ENCODE peak calls at places on chromosomes 5 and 9, in nine cellular contexts. C, Q, N, I, S, T, R, F and L are unnamed samples.
A peak's percentile ranks its signal among the peaks of the same experiment; 100 is the strongest.

GRCh38 chr5:78757269-78758053 is 108.9 kb upstream of the LHFPL2 start:
- DNase-seq in C (no peak), Q (no peak), N (no peak), I (no peak), S (no peak), T (peak; percentile 95), R (no peak), F (peak; percentile 35), L (no peak)

GRCh38 chr9:36499156-36499886 is 73.4 kb upstream of the MELK start:
- DNase-seq in C (no peak), Q (no peak), N (no peak), I (no peak), S (no peak), T (no peak), R (peak; percentile 55), F (no peak), L (no peak)

GRCh38 chr5:130652178-130652577 is 512.9 kb downstream of the HINT1 start:
- DNase-seq in C (no peak), Q (no peak), N (no peak), I (peak; percentile 14), S (no peak), T (peak; percentile 1), R (no peak), F (no peak), L (no peak)

GRCh38 chr9:98168952-98169488 is 23.4 kb downstream of the CORO2A start:
- DNase-seq in C (no peak), Q (no peak), N (no peak), I (no peak), S (peak; percentile 87), T (peak; percentile 15), R (no peak), F (no peak), L (peak; percentile 56)

GRCh38 chr5:51382759-51383493 is at the start of gene ISL1:
- DNase-seq in C (peak; percentile 63), Q (peak; percentile 33), N (peak; percentile 35), I (peak; percentile 21), S (no peak), T (peak; percentile 84), R (peak; percentile 72), F (peak; percentile 74), L (peak; percentile 94)

GRCh38 chr9:137789295-137789895 is 88.2 kb upstream of the CACNA1B start:
- DNase-seq in C (no peak), Q (no peak), N (no peak), I (no peak), S (no peak), T (no peak), R (no peak), F (no peak), L (no peak)

GRCh38 chr5:145776886-145777285 is 58.3 kb downstream of the PRELID2 start:
- DNase-seq in C (no peak), Q (no peak), N (no peak), I (no peak), S (no peak), T (no peak), R (no peak), F (no peak), L (no peak)

GRCh38 chr9:37037137-37037743 is 3.2 kb upstream of the PAX5 start:
- DNase-seq in C (no peak), Q (no peak), N (no peak), I (no peak), S (peak; percentile 88), T (no peak), R (peak; percentile 81), F (no peak), L (no peak)

GRCh38 chr9:81844131-81844567 is 84.1 kb upstream of the SPATA31D4 start:
- DNase-seq in C (no peak), Q (no peak), N (no peak), I (no peak), S (no peak), T (no peak), R (no peak), F (no peak), L (no peak)

GRCh38 chr9:81851340-81851739 is 76.9 kb upstream of the SPATA31D4 start:
- DNase-seq in C (no peak), Q (no peak), N (no peak), I (no peak), S (no peak), T (no peak), R (no peak), F (no peak), L (no peak)

GRCh38 chr9:81847181-81847915 is 80.9 kb upstream of the SPATA31D4 start:
- DNase-seq in C (no peak), Q (no peak), N (no peak), I (no peak), S (no peak), T (no peak), R (no peak), F (no peak), L (no peak)

GRCh38 chr9:81849631-81850259 is 78.5 kb upstream of the SPATA31D4 start:
- DNase-seq in C (no peak), Q (no peak), N (no peak), I (no peak), S (no peak), T (no peak), R (no peak), F (no peak), L (no peak)

GRCh38 chr9:81848472-81848871 is 79.8 kb upstream of the SPATA31D4 start:
- DNase-seq in C (no peak), Q (no peak), N (no peak), I (no peak), S (no peak), T (no peak), R (no peak), F (no peak), L (no peak)
- TF ChIP-seq CTCF in C (peak; percentile 23), Q (peak; percentile 30), N (peak; percentile 9), I (peak; percentile 69), S (no peak), T (no peak), R (peak; percentile 12), F (peak; percentile 37), L (peak; percentile 43)

GRCh38 chr5:14946813-14947640 is 75.4 kb upstream of the ANKH start:
- DNase-seq in C (no peak), Q (no peak), N (no peak), I (peak; percentile 18), S (no peak), T (no peak), R (no peak), F (no peak), L (peak; percentile 28)
- TF ChIP-seq CTCF in C (peak; percentile 25), Q (no peak), N (peak; percentile 27), I (peak; percentile 33), S (peak; percentile 34), T (peak; percentile 30), R (peak; percentile 14), F (peak; percentile 23), L (peak; percentile 35)

GRCh38 chr5:10581867-10582511 is 18.1 kb downstream of the ANKRD33B start:
- DNase-seq in C (no peak), Q (no peak), N (no peak), I (no peak), S (peak; percentile 59), T (no peak), R (no peak), F (no peak), L (no peak)

GRCh38 chr5:10582512-10582897 is 18.6 kb downstream of the ANKRD33B start:
- DNase-seq in C (no peak), Q (no peak), N (no peak), I (no peak), S (peak; percentile 60), T (no peak), R (no peak), F (no peak), L (no peak)

GRCh38 chr5:10584714-10585113 is 20.8 kb downstream of the ANKRD33B start:
- DNase-seq in C (no peak), Q (no peak), N (no peak), I (no peak), S (peak; percentile 55), T (no peak), R (no peak), F (no peak), L (no peak)

GRCh38 chr5:10585120-10585915 is 21.4 kb downstream of the ANKRD33B start:
- DNase-seq in C (no peak), Q (no peak), N (no peak), I (no peak), S (peak; percentile 65), T (no peak), R (no peak), F (no peak), L (no peak)

DNA sequence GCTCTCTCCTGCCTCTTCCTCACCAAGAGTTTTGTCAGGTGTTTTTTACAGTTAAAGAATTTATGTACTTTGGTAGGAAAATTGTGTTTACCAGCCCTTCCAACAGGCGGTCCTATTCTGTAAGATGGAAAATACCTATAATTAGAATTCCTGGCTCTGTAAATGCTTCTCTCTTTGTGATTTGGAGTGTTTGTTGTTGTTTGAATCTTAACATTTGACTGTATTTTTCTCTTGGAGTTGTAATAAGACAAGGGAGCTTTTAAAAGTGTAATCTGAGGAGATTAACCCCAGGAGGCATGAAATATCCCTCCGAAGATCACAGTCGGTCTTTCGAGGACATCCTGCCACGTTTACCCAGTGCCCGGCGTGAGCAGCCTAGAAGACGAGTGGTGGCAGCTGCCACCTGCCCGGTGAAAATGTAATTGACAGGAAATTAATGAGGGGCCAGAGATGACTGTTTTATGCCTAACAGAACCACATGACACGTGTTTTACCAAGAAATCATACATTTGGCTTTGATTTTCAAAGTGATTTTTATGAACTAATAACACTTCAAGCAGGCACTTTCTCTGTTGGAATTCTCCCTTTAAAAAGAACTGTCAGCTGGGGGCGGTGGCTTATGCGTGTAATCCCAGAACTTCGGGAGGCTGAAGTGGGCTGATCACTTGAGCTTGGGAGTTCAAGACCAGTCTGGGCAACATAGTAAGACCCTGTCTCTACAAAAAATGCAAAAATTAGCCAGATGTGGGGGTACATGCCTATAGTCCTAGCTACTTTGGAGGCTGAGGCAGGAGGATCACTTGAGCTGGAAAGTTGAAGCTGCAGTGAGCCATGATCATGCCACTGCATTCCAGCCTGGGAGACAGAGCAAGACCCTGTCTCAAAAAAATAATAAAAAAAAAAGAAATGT is 20.0 kb downstream of the ANKRD33B start:
- DNase-seq in C (no peak), Q (no peak), N (no peak), I (no peak), S (peak; percentile 60), T (no peak), R (no peak), F (no peak), L (no peak)
- TF ChIP-seq CTCF in C (no peak), Q (no peak), N (no peak), I (no peak), S (no peak), T (no peak), R (no peak), F (no peak), L (no peak)

DNA sequence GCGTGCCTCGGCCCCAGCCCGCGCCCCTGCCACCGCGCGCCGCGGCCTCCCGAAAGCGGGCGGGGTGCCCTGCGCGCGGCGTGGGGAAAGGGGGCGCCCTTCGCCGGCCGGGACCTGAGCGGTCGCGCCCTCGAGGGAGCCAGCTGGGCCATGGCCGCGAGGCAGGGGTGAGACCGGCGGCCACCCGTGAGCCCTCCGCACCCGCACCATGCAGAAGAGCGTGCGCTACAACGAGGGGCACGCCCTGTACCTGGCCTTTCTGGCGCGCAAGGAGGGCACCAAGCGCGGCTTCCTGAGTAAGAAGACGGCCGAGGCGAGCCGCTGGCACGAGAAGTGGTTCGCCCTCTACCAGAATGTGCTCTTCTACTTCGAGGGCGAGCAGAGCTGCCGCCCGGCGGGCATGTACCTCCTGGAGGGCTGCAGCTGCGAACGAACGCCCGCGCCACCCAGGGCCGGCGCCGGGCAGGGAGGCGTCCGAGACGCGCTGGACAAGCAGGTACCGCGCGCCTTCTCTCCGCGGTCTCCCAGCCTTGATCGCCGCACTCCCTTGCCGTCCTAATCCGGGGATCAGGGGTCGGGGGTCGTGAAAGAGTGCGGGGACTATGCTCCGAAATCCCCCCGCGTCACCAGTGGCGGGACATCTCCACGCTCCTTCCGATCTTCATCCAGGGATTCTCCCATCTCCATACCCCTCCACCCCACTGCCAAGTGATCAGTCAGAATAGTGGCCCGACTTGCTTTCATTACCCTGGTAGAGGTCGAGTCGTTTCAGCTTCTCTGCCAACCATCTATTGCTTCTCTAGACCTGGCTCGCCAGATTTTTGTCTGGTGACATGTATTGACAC is 590 bp downstream of the RASGRF2 start:
- DNase-seq in C (peak; percentile 66), Q (peak; percentile 68), N (peak; percentile 35), I (peak; percentile 31), S (peak; percentile 80), T (no peak), R (peak; percentile 76), F (peak; percentile 19), L (no peak)
- TF ChIP-seq CTCF in C (no peak), Q (no peak), N (no peak), I (peak; percentile 57), S (peak; percentile 32), T (no peak), R (no peak), F (no peak), L (no peak)